ENCODE peak calls at places on chromosomes 6 and 20, in four cellular contexts. X is fibroblast of lung; G is CD4-positive, alpha-beta memory T cell; S is pancreas. Q is an unnamed sample.

GRCh38 chr6:43669050-43669921 is 18.3 kb downstream of the MRPS18A start:
- DNase-seq in X (peak; percentile 49), G (no peak), S (no peak), Q (no peak)

GRCh38 chr6:167079853-167080297 is 43.0 kb upstream of the CCR6 start:
- DNase-seq in X (no peak), G (peak; percentile 73), S (no peak), Q (peak; percentile 53)

GRCh38 chr6:34151321-34152041 is 5.6 kb upstream of the GRM4 start:
- DNase-seq in X (no peak), G (no peak), S (no peak), Q (no peak)

GRCh38 chr6:98653171-98653570 is 181.2 kb upstream of the POU3F2 start:
- DNase-seq in X (no peak), G (no peak), S (no peak), Q (no peak)

GRCh38 chr6:148524976-148525375 is 182.3 kb downstream of the SASH1 start:
- DNase-seq in X (peak; percentile 85), G (no peak), S (no peak), Q (no peak)

GRCh38 chr20:44955270-44955669 is 4.9 kb downstream of the TOMM34 start:
- DNase-seq in X (no peak), G (no peak), S (no peak), Q (no peak)

GRCh38 chr6:86657192-86657591 is 280.1 kb upstream of the HTR1E start:
- DNase-seq in X (no peak), G (no peak), S (no peak), Q (no peak)

GRCh38 chr6:116779569-116780164 is 14.1 kb upstream of the FAM162B start:
- DNase-seq in X (peak; percentile 67), G (no peak), S (no peak), Q (no peak)

GRCh38 chr20:22180244-22180643 is 404.1 kb downstream of the FOXA2 start:
- DNase-seq in X (no peak), G (no peak), S (no peak), Q (no peak)

GRCh38 chr20:36093804-36094145 is 60.8 kb upstream of the EPB41L1 start:
- DNase-seq in X (no peak), G (no peak), S (no peak), Q (no peak)
- H3K4me3 ChIP-seq in X (peak overlapping the region; percentile 79), G (peak overlapping the region; percentile 75), S (peak overlapping the region; percentile 55), Q (peak overlapping the region; percentile 57)

GRCh38 chr20:62485062-62485700 is 9.4 kb upstream of the GATA5 start:
- DNase-seq in X (peak; percentile 40), G (no peak), S (peak; percentile 52), Q (no peak)
- H3K27me3 ChIP-seq in X (peaks cover 21% of the 10 kb centered on the region), G (peaks cover 12% of the 10 kb centered on the region), S (no peaks in the 10 kb centered on the region), Q (peaks cover 51% of the 10 kb centered on the region)

GRCh38 chr20:34532320-34532719 is 16.1 kb downstream of the DYNLRB1 start:
- DNase-seq in X (no peak), G (no peak), S (no peak), Q (no peak)

GRCh38 chr20:34530342-34530741 is 14.1 kb downstream of the DYNLRB1 start:
- DNase-seq in X (no peak), G (no peak), S (no peak), Q (no peak)

GRCh38 chr20:34534391-34535165 is 18.4 kb downstream of the DYNLRB1 start:
- DNase-seq in X (no peak), G (no peak), S (no peak), Q (no peak)

GRCh38 chr20:34531608-34532265 is 15.5 kb downstream of the DYNLRB1 start:
- DNase-seq in X (no peak), G (no peak), S (no peak), Q (no peak)

DNA sequence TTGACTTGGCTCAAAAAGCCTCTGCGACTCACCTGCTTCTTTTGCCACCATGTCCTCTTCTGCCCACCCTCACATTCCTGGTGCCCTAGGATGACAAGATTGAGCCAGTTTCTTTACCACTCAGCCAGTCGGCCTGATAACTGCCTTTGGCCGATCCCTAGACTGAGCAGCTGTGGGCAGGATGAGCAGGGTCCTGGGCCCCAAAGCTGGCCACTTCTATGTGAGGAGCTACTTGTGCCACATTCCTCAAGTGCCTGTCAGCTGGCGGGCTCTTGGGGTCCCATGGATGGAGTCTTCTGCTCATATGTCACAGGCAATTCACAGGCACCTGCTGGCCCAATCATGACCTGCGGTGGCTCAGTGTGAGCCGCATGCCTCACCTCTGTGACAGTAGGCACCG is 16.5 kb downstream of the DYNLRB1 start:
- DNase-seq in X (no peak), G (no peak), S (no peak), Q (no peak)
- H3K27ac ChIP-seq in X (no peak overlapping the region), G (no peak overlapping the region), S (no peak overlapping the region), Q (no peak overlapping the region)

DNA sequence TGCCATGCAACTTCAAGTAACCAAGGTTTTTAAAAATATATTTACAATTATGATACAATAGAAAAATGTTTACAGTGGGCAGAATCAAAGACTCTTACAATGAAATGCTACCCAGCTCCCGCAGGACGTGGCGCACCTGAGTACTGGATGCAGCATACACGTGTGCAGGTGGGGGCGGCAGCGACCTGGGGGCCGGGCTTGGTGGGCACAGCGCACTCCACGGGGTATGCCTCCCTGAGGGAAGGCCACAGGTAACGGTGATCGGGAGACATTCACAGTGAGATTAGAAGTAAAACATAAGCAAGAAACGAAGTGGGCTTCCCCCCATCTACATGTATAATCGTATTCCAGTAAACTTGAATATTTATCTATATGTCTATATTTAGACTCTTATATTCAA is 54.2 kb downstream of the WDR27 start:
- DNase-seq in X (no peak), G (no peak), S (no peak), Q (no peak)
- H3K4me3 ChIP-seq in X (no peak overlapping the region), G (no peak overlapping the region), S (no peak overlapping the region), Q (no peak overlapping the region)

GRCh38 chr6:27297857-27298730 is 14.0 kb downstream of the POM121L2 start:
- DNase-seq in X (peak; percentile 56), G (no peak), S (no peak), Q (no peak)

GRCh38 chr6:27294409-27294808 is 17.7 kb downstream of the POM121L2 start:
- DNase-seq in X (no peak), G (no peak), S (no peak), Q (no peak)

GRCh38 chr6:27295301-27296079 is 16.6 kb downstream of the POM121L2 start:
- DNase-seq in X (peak; percentile 66), G (no peak), S (no peak), Q (no peak)

GRCh38 chr6:27297484-27297856 is 14.6 kb downstream of the POM121L2 start:
- DNase-seq in X (no peak), G (no peak), S (no peak), Q (no peak)

DNA sequence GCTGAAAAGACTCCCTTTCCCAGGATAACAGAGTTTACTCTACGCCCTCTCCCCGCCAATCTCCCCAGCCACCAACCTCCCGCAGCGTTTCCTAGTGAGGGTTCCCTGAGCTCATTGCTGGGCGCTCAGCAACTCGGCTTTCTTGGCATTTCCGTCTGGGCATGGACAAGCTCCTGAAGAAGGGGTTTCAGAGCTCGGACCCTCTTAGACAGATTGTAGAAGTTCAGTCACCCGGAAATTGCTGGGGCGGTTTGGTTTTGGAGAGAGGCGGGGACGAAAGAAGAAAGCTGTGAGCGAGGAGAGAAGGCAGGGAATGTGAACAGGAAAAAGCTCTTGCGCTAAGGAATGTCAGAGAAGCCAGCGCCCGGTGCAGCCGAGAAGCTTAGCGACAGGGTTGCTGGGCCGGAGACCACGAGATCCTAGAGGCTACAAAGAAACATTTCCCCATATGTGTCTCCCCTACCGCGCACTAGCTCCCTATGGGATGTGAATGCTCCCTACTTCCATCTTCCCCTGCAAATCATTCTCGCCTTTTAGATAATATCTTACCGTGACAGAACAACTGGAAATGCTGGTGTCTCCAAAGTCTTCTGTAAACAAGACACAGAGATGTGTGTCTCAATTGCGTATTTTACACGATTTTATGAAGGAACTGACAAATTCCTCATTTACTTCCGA is 15.8 kb downstream of the POM121L2 start:
- DNase-seq in X (peak; percentile 36), G (no peak), S (no peak), Q (no peak)
- H3K27me3 ChIP-seq in X (peaks cover 1% of the 10 kb centered on the region), G (peaks cover 56% of the 10 kb centered on the region), S (peaks cover 18% of the 10 kb centered on the region), Q (peaks cover 65% of the 10 kb centered on the region)

GRCh38 chr6:101080597-101080996 is 199.5 kb upstream of the ASCC3 start:
- DNase-seq in X (peak; percentile 25), G (no peak), S (no peak), Q (no peak)

GRCh38 chr6:101086473-101086872 is 205.3 kb upstream of the ASCC3 start:
- DNase-seq in X (no peak), G (no peak), S (no peak), Q (no peak)

GRCh38 chr6:101079696-101080270 is 198.7 kb upstream of the ASCC3 start:
- DNase-seq in X (no peak), G (no peak), S (no peak), Q (no peak)

GRCh38 chr6:101085327-101085726 is 204.2 kb upstream of the ASCC3 start:
- DNase-seq in X (no peak), G (no peak), S (no peak), Q (no peak)

DNA sequence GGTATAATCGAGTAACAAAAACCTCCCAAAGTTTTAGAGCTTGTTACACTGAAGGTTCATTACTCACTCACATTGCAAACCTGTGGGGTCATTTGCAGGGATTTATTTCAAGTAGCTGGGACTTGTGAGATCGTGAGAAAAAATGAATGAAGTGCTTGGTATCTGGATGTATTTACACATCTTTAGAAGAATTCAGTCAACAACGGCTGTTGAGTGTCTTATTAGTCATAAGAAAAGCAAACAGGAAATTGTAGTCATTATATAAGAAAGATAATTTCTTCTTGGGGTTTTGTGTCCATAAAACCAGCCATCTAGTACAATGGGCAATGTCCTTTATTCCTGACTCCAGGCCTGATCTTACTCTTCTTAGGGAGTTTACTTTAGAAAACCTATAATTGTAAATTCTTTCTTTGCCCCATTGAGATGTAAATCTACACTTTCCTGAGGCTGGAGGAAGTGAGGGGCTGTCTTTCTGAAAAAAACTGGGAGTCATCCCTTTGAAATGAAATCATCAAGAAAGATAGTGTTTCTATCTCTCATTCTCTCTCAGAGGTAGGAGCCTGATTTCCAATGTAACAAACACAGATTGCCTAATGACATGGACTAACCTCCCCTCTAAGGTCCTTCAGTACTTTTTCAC is 202.5 kb upstream of the ASCC3 start:
- DNase-seq in X (peak; percentile 4), G (no peak), S (no peak), Q (no peak)
- H3K27ac ChIP-seq in X (no peak overlapping the region), G (no peak overlapping the region), S (no peak overlapping the region), Q (no peak overlapping the region)

GRCh38 chr20:33411136-33411690 is 9.9 kb upstream of the CDK5RAP1 start:
- DNase-seq in X (no peak), G (no peak), S (no peak), Q (no peak)
- H3K4me3 ChIP-seq in X (no peak overlapping the region), G (no peak overlapping the region), S (no peak overlapping the region), Q (no peak overlapping the region)

GRCh38 chr6:151497935-151498726 is 4.3 kb downstream of the CCDC170 start:
- DNase-seq in X (peak; percentile 27), G (no peak), S (no peak), Q (no peak)
- H3K27me3 ChIP-seq in X (no peaks in the 10 kb centered on the region), G (peaks cover 12% of the 10 kb centered on the region), S (no peaks in the 10 kb centered on the region), Q (peaks cover 22% of the 10 kb centered on the region)

GRCh38 chr6:19995575-19996257 is 158.5 kb downstream of the ID4 start:
- DNase-seq in X (no peak), G (no peak), S (no peak), Q (no peak)
- H3K27ac ChIP-seq in X (no peak overlapping the region), G (no peak overlapping the region), S (no peak overlapping the region), Q (no peak overlapping the region)

DNA sequence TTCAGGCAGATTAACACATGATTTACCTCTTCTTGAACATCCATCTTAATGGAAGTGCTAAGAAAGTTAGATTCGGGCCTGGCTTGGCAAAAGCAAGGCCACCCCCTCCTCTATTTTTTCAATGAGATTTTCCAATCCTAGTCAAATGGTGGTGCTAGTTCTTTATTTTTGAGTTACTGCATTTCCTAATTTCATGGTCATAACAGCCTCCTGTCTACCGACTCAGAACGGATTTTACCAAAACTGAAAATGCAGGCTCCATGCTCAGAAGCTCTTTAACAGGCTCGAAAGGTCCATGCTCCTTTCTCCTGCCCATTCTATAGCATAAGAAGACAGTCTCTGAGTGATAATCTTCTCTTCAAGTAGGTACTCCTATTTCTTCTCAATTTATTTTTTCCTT is 117.2 kb upstream of the ESR1 start:
- DNase-seq in X (no peak), G (peak; percentile 45), S (no peak), Q (no peak)
- H3K4me3 ChIP-seq in X (no peak overlapping the region), G (peak overlapping the region; percentile 46), S (no peak overlapping the region), Q (peak overlapping the region; percentile 30)